ENCODE peak calls at places on chromosomes 12 and 14, in six cellular contexts. X, U, R, L, M and B are unnamed samples.

GRCh38 chr14:104804481-104805325 is 3.8 kb downstream of the ZBTB42 start:
- DNase-seq in X (no peak), U (no peak), R (no peak), L (no peak), M (peak), B (no peak)

GRCh38 chr12:25186788-25187397 is 8.1 kb downstream of the DNAI7 start:
- DNase-seq in X (no peak), U (no peak), R (no peak), L (peak), M (no peak), B (no peak)

GRCh38 chr14:71029236-71029781 is 122.0 kb downstream of the PCNX1 start:
- DNase-seq in X (no peak), U (no peak), R (no peak), L (no peak), M (no peak), B (peak)

GRCh38 chr12:52029686-52030085 is 21.6 kb upstream of the NR4A1 start:
- DNase-seq in X (peak), U (no peak), R (peak), L (peak), M (no peak), B (peak)

GRCh38 chr14:35268946-35269345 is 23.2 kb upstream of the PSMA6 start:
- DNase-seq in X (no peak), U (no peak), R (no peak), L (no peak), M (no peak), B (peak)

GRCh38 chr12:117042171-117042809 is 56.9 kb downstream of the TESC start:
- DNase-seq in X (peak), U (no peak), R (no peak), L (peak), M (no peak), B (peak)

GRCh38 chr14:75559451-75560187 is 18.8 kb upstream of the FLVCR2 start:
- DNase-seq in X (peak), U (no peak), R (peak), L (no peak), M (peak), B (peak)

GRCh38 chr14:84254205-84254788 is 1275.6 kb upstream of the FLRT2 start:
- DNase-seq in X (no peak), U (no peak), R (no peak), L (peak), M (no peak), B (peak)

GRCh38 chr12:49041036-49041880 is 19.3 kb downstream of the KMT2D start:
- DNase-seq in X (no peak), U (no peak), R (no peak), L (no peak), M (no peak), B (no peak)

DNA sequence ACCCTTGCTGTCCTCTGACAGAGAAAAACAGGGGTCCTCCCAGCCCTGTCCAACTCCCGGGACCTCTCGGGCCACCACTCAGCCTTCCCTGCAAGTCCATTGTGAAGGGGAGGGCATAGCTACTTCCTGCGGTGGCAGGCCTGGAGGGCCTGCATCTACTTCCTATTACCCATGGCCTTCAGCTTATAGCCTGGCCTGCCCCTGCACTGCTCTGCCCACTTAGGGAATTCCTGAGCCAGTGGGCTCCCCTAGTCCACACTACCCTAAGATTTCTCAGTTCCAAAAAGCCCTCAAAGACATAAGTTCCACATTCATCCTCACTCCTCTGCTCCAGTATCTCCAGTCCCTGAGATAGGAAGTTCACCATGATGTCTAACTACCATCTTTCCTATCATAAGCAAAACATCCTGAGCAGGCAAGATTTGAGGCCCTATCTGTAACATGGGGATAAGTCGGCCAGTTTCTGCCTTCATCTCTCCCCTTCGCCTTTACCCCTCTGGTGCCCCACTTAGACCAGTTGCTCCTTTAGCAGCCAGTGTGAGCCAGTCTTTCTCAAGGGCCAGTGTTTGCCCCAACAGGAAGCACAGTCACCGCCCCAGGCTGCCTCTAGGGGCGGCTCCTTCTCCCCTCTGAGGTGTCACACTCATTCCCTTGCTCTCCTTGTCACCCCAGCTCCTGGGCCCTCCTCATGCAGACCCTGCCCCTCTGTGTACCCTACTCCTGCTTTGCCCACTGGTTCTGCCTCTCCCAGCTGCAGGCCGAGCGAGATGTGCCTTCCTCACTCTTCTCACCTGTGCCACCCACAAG is 10.9 kb downstream of the HDAC7 start:
- DNase-seq in X (peak), U (peak), R (peak), L (no peak), M (no peak), B (no peak)
- H3K4me3 ChIP-seq in X (no peak), U (peak), R (no peak), L (no peak), M (no peak), B (no peak)

DNA sequence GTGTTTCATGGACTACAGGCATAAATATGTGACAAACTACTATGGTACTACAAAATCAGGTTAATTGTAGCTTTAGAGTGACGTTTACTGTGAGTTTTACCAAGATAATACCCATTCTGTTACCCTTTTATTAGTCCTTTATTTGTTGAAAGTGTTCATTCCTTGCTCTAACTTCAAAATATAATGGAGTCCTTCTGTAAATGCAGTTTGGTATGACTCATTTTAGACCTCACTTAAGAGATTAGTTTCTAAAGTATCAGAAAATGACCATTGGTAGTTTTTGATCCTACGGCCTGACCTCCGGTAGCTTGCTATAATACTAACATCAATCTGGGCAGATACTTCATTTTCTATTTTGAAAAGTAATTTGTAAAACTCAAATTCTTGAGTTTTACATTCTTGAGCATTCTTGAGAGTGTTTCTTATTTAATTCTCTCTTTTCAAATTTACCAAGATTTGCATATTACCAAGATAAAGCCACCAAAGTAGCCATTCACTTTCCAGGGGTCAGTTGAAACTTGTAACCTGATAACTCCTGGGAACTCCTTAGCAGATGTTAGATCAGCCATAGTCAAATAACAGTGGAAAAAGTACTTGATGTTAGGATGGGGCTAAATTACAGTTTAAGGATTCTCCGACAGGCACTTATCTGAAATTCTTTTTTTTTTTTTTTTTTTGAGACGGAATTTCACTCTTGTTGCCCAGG is 4.2 kb downstream of the HSPA2 start:
- DNase-seq in X (no peak), U (no peak), R (no peak), L (no peak), M (no peak), B (peak)
- H3K4me3 ChIP-seq in X (peak), U (no peak), R (no peak), L (no peak), M (no peak), B (peak)

GRCh38 chr12:94792690-94793089 is 142.3 kb upstream of the TMCC3 start:
- DNase-seq in X (no peak), U (no peak), R (no peak), L (no peak), M (no peak), B (peak)

GRCh38 chr12:94791933-94792332 is 141.6 kb upstream of the TMCC3 start:
- DNase-seq in X (no peak), U (no peak), R (no peak), L (no peak), M (no peak), B (no peak)

GRCh38 chr12:94790822-94791221 is 140.5 kb upstream of the TMCC3 start:
- DNase-seq in X (no peak), U (no peak), R (no peak), L (no peak), M (no peak), B (no peak)

GRCh38 chr12:94788298-94788697 is 137.9 kb upstream of the TMCC3 start:
- DNase-seq in X (no peak), U (no peak), R (no peak), L (no peak), M (no peak), B (no peak)

GRCh38 chr12:94789510-94790225 is 139.3 kb upstream of the TMCC3 start:
- DNase-seq in X (no peak), U (no peak), R (no peak), L (no peak), M (no peak), B (no peak)
- H3K4me3 ChIP-seq in X (no peak), U (no peak), R (no peak), L (no peak), M (no peak), B (no peak)

GRCh38 chr14:100317897-100318808 is 5.0 kb upstream of the SLC25A47 start:
- DNase-seq in X (peak), U (peak), R (peak), L (peak), M (peak), B (peak)
- H3K4me3 ChIP-seq in X (no peak), U (peak), R (peak), L (peak), M (peak), B (peak)

DNA sequence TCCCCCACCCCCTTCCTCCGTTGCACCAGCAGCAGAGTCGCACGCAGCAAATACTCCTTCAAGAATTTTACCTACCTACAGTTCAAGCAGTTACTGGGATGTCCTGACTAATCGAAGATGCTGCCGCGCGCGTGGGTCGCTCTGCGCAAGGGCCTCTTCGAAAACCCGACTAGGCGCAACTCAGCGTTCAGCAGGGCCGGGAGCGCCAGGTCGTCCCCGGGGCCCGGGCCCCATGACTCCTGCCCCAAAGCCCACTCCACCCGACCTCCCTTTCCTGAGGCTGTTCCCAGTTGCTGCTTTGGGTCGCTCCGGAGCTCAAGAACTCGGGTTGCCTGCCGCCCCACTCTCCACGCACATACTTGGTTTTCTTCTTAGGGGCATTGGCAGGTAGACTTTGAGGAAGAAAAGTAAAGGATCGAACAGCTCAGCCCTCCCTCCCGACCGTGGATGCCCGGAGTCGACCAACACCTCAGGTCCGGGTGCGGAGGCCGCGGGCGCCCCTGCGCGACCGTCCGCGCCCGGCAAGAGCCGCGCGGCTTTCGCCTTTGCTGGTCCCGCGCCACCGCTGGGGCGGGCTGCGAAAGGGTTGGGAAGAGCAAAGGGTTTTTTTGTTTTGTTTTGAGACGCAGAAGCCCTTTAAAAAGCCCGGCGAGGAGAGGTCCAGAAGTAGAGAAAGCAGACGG is 1.9 kb downstream of the BMP4 start:
- DNase-seq in X (no peak), U (no peak), R (peak), L (peak), M (no peak), B (peak)
- H3K4me3 ChIP-seq in X (peak), U (no peak), R (peak), L (peak), M (peak), B (peak)

GRCh38 chr12:108768591-108769500 is 37.5 kb upstream of the CORO1C start:
- DNase-seq in X (peak), U (no peak), R (peak), L (no peak), M (peak), B (no peak)
- H3K4me3 ChIP-seq in X (peak), U (no peak), R (peak), L (peak), M (peak), B (peak)

DNA sequence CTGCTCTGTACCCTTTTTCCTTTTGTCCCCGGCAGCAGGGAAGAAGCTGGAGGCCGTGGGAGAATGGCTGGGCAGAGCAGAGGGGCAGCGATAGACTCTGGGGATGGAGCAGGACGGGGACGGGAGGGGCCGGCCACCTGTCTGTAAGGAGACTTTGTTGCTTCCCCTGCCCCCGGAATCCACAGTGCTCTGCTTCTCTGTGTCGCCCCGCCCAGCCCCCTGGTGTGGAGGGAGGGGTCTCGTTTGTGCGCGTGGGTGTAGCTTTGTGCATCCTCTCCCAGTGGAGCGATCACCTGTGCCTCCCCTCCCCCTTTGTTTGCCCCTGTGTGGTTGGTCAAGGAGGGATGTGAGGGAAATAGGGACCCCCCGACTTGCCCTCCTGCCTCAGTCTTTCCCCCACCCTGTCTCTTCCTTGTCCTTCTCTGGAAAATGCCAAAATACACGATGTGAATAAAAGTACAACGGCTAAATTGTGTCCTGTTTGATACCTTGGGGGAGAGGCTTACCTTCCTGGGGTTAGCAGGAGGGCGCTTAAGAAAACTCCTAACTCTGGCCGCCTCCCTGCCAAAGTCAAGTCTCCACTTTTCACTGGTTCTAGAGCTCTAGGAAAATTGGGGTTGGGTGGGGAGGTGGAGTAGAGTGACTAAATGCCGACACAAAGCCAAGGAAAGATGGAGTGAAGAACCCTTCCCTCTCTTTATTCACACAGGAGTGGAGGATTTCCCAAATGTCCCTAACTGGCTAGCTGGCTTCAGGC is 990 bp upstream of the TPI1 start:
- DNase-seq in X (no peak), U (peak), R (no peak), L (no peak), M (no peak), B (no peak)
- H3K4me3 ChIP-seq in X (peak), U (no peak), R (no peak), L (no peak), M (peak), B (peak)

DNA sequence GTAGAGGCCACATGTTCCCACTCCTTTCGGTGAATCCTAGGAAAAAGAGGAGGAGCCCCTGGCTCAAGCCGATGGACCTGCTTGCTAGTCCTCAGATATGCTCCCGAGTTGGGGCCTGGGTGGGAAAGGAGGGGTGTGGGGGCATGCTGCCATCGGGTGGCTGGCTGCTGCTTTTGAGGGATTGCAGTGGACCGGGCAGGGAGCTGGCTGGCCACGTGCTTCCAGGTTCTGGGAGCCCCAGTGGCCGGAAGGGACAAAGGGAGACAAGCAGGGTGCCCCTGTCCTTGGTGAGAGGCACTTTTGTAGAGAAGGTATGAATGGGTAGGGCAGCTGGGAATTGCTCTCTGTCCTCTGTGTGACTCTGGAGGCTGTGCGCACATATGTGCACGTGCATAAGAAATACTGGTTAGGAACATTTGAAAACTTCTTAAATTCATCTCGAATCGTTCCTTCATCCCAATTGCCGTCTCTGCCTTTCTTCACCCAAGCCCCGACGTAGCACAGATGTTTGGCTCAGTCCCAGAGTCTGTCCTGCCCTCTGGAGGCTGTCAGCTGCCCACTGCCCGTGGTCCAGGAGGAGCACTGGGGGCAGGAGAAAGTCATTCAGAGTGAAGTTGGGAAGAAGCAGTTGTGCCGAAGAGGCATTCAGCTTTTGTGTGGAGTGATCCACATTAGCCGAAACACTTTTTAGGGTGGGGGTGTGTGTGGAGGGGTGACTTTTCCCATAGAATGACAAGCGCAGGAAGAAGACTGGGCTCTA is 124.7 kb downstream of the TSPAN9 start:
- DNase-seq in X (no peak), U (peak), R (no peak), L (no peak), M (no peak), B (peak)
- H3K4me3 ChIP-seq in X (no peak), U (no peak), R (no peak), L (no peak), M (no peak), B (no peak)

GRCh38 chr12:40106655-40107054 is 774 bp upstream of the SLC2A13 start:
- DNase-seq in X (no peak), U (no peak), R (no peak), L (no peak), M (no peak), B (no peak)
- H3K4me3 ChIP-seq in X (no peak), U (peak), R (peak), L (peak), M (peak), B (peak)